ENCODE peak calls at places on chromosomes 7 and 10, in ten cellular contexts. One of them, this sample, is unnamed. For H3K27me3 and H3K36me3, the result is how much of the 10 kb centered on the place peaks cover.

GRCh38 chr10:31586708-31587107 is 267.7 kb downstream of the ZEB1 start:
- DNase-seq in IMR-90: no peak
- DNase-seq in mesendoderm: no peak
- DNase-seq in sigmoid colon: peak
- DNase-seq in mammary epithelial cell: no peak
- DNase-seq in suprapubic skin: no peak
- DNase-seq in Peyer's patch: peak
- DNase-seq in H7: no peak
- DNase-seq in right atrium auricular region: no peak
- DNase-seq in ovary: no peak
- DNase-seq in this sample: no peak

GRCh38 chr7:158829342-158830210 is at the start of gene ESYT2:
- DNase-seq in IMR-90: peak
- DNase-seq in mesendoderm: peak
- DNase-seq in sigmoid colon: peak
- DNase-seq in mammary epithelial cell: peak
- DNase-seq in suprapubic skin: peak
- DNase-seq in Peyer's patch: peak
- DNase-seq in H7: peak
- DNase-seq in right atrium auricular region: peak
- DNase-seq in ovary: peak
- DNase-seq in this sample: peak

GRCh38 chr10:26800468-26800867 is 60.3 kb downstream of the ABI1 start:
- DNase-seq in IMR-90: no peak
- DNase-seq in mesendoderm: no peak
- DNase-seq in sigmoid colon: no peak
- DNase-seq in mammary epithelial cell: no peak
- DNase-seq in suprapubic skin: no peak
- DNase-seq in Peyer's patch: no peak
- DNase-seq in H7: no peak
- DNase-seq in right atrium auricular region: no peak
- DNase-seq in ovary: no peak
- DNase-seq in this sample: no peak

GRCh38 chr10:110162749-110163148 is 44.7 kb upstream of the MXI1 start:
- DNase-seq in IMR-90: no peak
- DNase-seq in mesendoderm: no peak
- DNase-seq in sigmoid colon: no peak
- DNase-seq in mammary epithelial cell: no peak
- DNase-seq in suprapubic skin: no peak
- DNase-seq in Peyer's patch: no peak
- DNase-seq in H7: peak
- DNase-seq in right atrium auricular region: peak
- DNase-seq in ovary: no peak
- DNase-seq in this sample: no peak

GRCh38 chr10:72259491-72260214 is 14.1 kb upstream of the DDIT4 start:
- DNase-seq in IMR-90: peak
- DNase-seq in mesendoderm: peak
- DNase-seq in sigmoid colon: peak
- DNase-seq in mammary epithelial cell: no peak
- DNase-seq in suprapubic skin: no peak
- DNase-seq in Peyer's patch: no peak
- DNase-seq in H7: no peak
- DNase-seq in right atrium auricular region: no peak
- DNase-seq in ovary: no peak
- DNase-seq in this sample: no peak

GRCh38 chr7:24907311-24907886 is 72.6 kb downstream of the OSBPL3 start:
- DNase-seq in IMR-90: peak
- DNase-seq in mesendoderm: no peak
- DNase-seq in sigmoid colon: no peak
- DNase-seq in mammary epithelial cell: peak
- DNase-seq in suprapubic skin: no peak
- DNase-seq in Peyer's patch: no peak
- DNase-seq in H7: no peak
- DNase-seq in right atrium auricular region: no peak
- DNase-seq in ovary: no peak
- DNase-seq in this sample: no peak

GRCh38 chr7:41943098-41943577 is 240.2 kb upstream of the INHBA start:
- DNase-seq in IMR-90: peak
- DNase-seq in mesendoderm: peak
- DNase-seq in sigmoid colon: peak
- DNase-seq in mammary epithelial cell: peak
- DNase-seq in suprapubic skin: peak
- DNase-seq in Peyer's patch: peak
- DNase-seq in H7: peak
- DNase-seq in right atrium auricular region: peak
- DNase-seq in ovary: peak
- DNase-seq in this sample: peak

GRCh38 chr7:39158367-39158766 is 180.7 kb downstream of the POU6F2 start:
- DNase-seq in IMR-90: no peak
- DNase-seq in mesendoderm: no peak
- DNase-seq in sigmoid colon: no peak
- DNase-seq in mammary epithelial cell: no peak
- DNase-seq in suprapubic skin: no peak
- DNase-seq in Peyer's patch: no peak
- DNase-seq in H7: no peak
- DNase-seq in right atrium auricular region: no peak
- DNase-seq in ovary: no peak
- DNase-seq in this sample: no peak

GRCh38 chr10:97197030-97197500 is 11.3 kb upstream of the SLIT1 start:
- DNase-seq in IMR-90: no peak
- DNase-seq in mesendoderm: no peak
- DNase-seq in sigmoid colon: no peak
- DNase-seq in mammary epithelial cell: no peak
- DNase-seq in suprapubic skin: no peak
- DNase-seq in Peyer's patch: no peak
- DNase-seq in H7: peak
- DNase-seq in right atrium auricular region: no peak
- DNase-seq in ovary: peak
- DNase-seq in this sample: no peak
- H3K27me3 ChIP-seq in IMR-90: under half
- H3K27me3 ChIP-seq in mesendoderm: under half
- H3K27me3 ChIP-seq in sigmoid colon: under half
- H3K27me3 ChIP-seq in mammary epithelial cell: under half
- H3K27me3 ChIP-seq in suprapubic skin: half or more
- H3K27me3 ChIP-seq in Peyer's patch: under half
- H3K27me3 ChIP-seq in H7: under half
- H3K27me3 ChIP-seq in right atrium auricular region: under half
- H3K27me3 ChIP-seq in ovary: under half
- H3K27me3 ChIP-seq in this sample: under half

DNA sequence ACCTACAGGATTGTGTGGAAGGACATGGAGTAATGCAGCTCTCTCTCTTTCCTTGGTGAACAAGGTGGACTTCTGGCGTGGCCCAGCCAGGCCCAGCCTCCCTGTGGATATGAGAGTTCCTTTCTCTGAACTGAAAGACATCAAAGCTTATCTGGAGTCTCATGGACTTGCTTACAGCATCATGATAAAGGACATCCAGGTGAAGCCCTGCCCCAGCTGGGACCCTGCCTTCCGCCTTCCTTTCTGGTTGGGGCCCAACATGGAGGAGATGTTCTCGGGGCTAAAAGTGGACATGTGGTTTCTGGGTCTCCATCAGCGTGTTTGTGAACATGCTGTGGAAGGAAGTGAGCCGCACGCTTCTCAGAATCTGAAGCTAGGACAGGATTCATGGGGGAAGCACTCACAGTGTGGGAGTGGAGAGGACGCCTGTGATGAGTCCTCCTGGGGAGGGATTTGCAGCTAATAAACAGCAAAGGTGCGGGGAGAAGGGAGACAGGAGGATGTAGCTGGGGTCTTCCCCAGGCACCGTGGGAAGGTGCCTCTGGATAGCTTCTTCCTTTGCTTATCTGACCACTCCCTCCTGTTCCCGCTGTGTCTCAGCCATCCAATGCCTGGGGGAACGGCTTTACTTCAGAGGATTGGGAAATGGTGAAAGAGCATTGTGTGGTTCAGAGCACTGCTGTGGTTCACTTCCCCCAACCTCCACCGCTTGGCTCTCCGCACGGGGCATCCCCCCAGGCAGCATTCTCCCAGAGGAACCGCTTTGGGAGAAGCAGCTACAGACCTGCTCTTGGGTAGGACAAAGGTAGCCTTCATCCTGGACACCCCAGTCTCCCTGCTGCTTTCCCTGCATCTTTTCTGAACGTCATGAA is 5.5 kb downstream of the CPA5 start:
- DNase-seq in IMR-90: peak
- DNase-seq in mesendoderm: peak
- DNase-seq in sigmoid colon: no peak
- DNase-seq in mammary epithelial cell: peak
- DNase-seq in suprapubic skin: no peak
- DNase-seq in Peyer's patch: no peak
- DNase-seq in H7: no peak
- DNase-seq in right atrium auricular region: no peak
- DNase-seq in ovary: no peak
- DNase-seq in this sample: no peak
- H3K4me3 ChIP-seq in IMR-90: no peak
- H3K4me3 ChIP-seq in mesendoderm: no peak
- H3K4me3 ChIP-seq in sigmoid colon: no peak
- H3K4me3 ChIP-seq in mammary epithelial cell: no peak
- H3K4me3 ChIP-seq in suprapubic skin: no peak
- H3K4me3 ChIP-seq in Peyer's patch: no peak
- H3K4me3 ChIP-seq in H7: no peak
- H3K4me3 ChIP-seq in right atrium auricular region: no peak
- H3K4me3 ChIP-seq in ovary: no peak
- H3K4me3 ChIP-seq in this sample: no peak

GRCh38 chr10:88938938-88939337 is 13.6 kb downstream of the ACTA2 start:
- DNase-seq in IMR-90: no peak
- DNase-seq in mesendoderm: no peak
- DNase-seq in sigmoid colon: no peak
- DNase-seq in mammary epithelial cell: no peak
- DNase-seq in suprapubic skin: no peak
- DNase-seq in Peyer's patch: no peak
- DNase-seq in H7: no peak
- DNase-seq in right atrium auricular region: no peak
- DNase-seq in ovary: no peak
- DNase-seq in this sample: no peak

GRCh38 chr10:88944813-88945212 is 7.8 kb downstream of the ACTA2 start:
- DNase-seq in IMR-90: no peak
- DNase-seq in mesendoderm: no peak
- DNase-seq in sigmoid colon: no peak
- DNase-seq in mammary epithelial cell: no peak
- DNase-seq in suprapubic skin: no peak
- DNase-seq in Peyer's patch: no peak
- DNase-seq in H7: no peak
- DNase-seq in right atrium auricular region: no peak
- DNase-seq in ovary: no peak
- DNase-seq in this sample: no peak

GRCh38 chr10:88938039-88938438 is 14.5 kb downstream of the ACTA2 start:
- DNase-seq in IMR-90: no peak
- DNase-seq in mesendoderm: no peak
- DNase-seq in sigmoid colon: no peak
- DNase-seq in mammary epithelial cell: no peak
- DNase-seq in suprapubic skin: no peak
- DNase-seq in Peyer's patch: no peak
- DNase-seq in H7: no peak
- DNase-seq in right atrium auricular region: no peak
- DNase-seq in ovary: no peak
- DNase-seq in this sample: no peak

GRCh38 chr10:88943778-88944177 is 8.8 kb downstream of the ACTA2 start:
- DNase-seq in IMR-90: no peak
- DNase-seq in mesendoderm: no peak
- DNase-seq in sigmoid colon: no peak
- DNase-seq in mammary epithelial cell: no peak
- DNase-seq in suprapubic skin: no peak
- DNase-seq in Peyer's patch: no peak
- DNase-seq in H7: no peak
- DNase-seq in right atrium auricular region: no peak
- DNase-seq in ovary: no peak
- DNase-seq in this sample: no peak

GRCh38 chr10:88941026-88941425 is 11.5 kb downstream of the ACTA2 start:
- DNase-seq in IMR-90: no peak
- DNase-seq in mesendoderm: no peak
- DNase-seq in sigmoid colon: no peak
- DNase-seq in mammary epithelial cell: no peak
- DNase-seq in suprapubic skin: no peak
- DNase-seq in Peyer's patch: no peak
- DNase-seq in H7: no peak
- DNase-seq in right atrium auricular region: no peak
- DNase-seq in ovary: no peak
- DNase-seq in this sample: no peak
- H3K36me3 ChIP-seq in IMR-90: half or more
- H3K36me3 ChIP-seq in mesendoderm: under half
- H3K36me3 ChIP-seq in sigmoid colon: half or more
- H3K36me3 ChIP-seq in mammary epithelial cell: under half
- H3K36me3 ChIP-seq in suprapubic skin: under half
- H3K36me3 ChIP-seq in Peyer's patch: under half
- H3K36me3 ChIP-seq in H7: under half
- H3K36me3 ChIP-seq in right atrium auricular region: half or more
- H3K36me3 ChIP-seq in ovary: under half
- H3K36me3 ChIP-seq in this sample: half or more

GRCh38 chr7:19119901-19120486 is 2.6 kb upstream of the TWIST1 start:
- DNase-seq in IMR-90: no peak
- DNase-seq in mesendoderm: no peak
- DNase-seq in sigmoid colon: no peak
- DNase-seq in mammary epithelial cell: no peak
- DNase-seq in suprapubic skin: no peak
- DNase-seq in Peyer's patch: no peak
- DNase-seq in H7: no peak
- DNase-seq in right atrium auricular region: no peak
- DNase-seq in ovary: no peak
- DNase-seq in this sample: no peak

GRCh38 chr7:19117870-19118608 is 603 bp upstream of the TWIST1 start:
- DNase-seq in IMR-90: peak
- DNase-seq in mesendoderm: peak
- DNase-seq in sigmoid colon: peak
- DNase-seq in mammary epithelial cell: no peak
- DNase-seq in suprapubic skin: no peak
- DNase-seq in Peyer's patch: no peak
- DNase-seq in H7: peak
- DNase-seq in right atrium auricular region: no peak
- DNase-seq in ovary: no peak
- DNase-seq in this sample: no peak

GRCh38 chr7:19118896-19119301 is 1.5 kb upstream of the TWIST1 start:
- DNase-seq in IMR-90: no peak
- DNase-seq in mesendoderm: peak
- DNase-seq in sigmoid colon: no peak
- DNase-seq in mammary epithelial cell: no peak
- DNase-seq in suprapubic skin: no peak
- DNase-seq in Peyer's patch: no peak
- DNase-seq in H7: peak
- DNase-seq in right atrium auricular region: peak
- DNase-seq in ovary: no peak
- DNase-seq in this sample: no peak

GRCh38 chr7:19117081-19117869 is at the start of gene TWIST1:
- DNase-seq in IMR-90: peak
- DNase-seq in mesendoderm: peak
- DNase-seq in sigmoid colon: peak
- DNase-seq in mammary epithelial cell: peak
- DNase-seq in suprapubic skin: peak
- DNase-seq in Peyer's patch: no peak
- DNase-seq in H7: peak
- DNase-seq in right atrium auricular region: peak
- DNase-seq in ovary: peak
- DNase-seq in this sample: peak

DNA sequence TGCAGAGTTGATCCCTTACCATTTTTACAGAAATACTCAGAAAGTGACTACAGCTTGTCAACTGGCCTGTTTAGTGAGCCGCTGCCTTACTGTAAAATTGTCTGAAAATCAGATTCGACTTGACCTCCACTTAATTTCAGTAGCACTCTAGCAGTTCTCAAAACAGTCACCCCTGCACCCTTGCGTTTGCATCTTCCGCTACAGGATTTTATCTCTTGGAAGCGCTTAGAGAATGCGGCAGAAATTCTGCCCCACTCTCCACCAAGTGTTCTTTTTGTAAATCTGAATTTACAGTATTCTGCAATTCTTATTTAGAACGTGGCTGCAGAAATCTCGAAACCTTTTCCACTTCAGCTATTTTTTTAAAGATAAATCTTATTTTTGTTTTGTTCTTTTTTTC is 1.9 kb upstream of the TWIST1 start:
- DNase-seq in IMR-90: no peak
- DNase-seq in mesendoderm: no peak
- DNase-seq in sigmoid colon: no peak
- DNase-seq in mammary epithelial cell: no peak
- DNase-seq in suprapubic skin: no peak
- DNase-seq in Peyer's patch: no peak
- DNase-seq in H7: no peak
- DNase-seq in right atrium auricular region: no peak
- DNase-seq in ovary: no peak
- DNase-seq in this sample: no peak
- H3K27me3 ChIP-seq in IMR-90: under half
- H3K27me3 ChIP-seq in mesendoderm: under half
- H3K27me3 ChIP-seq in sigmoid colon: half or more
- H3K27me3 ChIP-seq in mammary epithelial cell: under half
- H3K27me3 ChIP-seq in suprapubic skin: half or more
- H3K27me3 ChIP-seq in Peyer's patch: under half
- H3K27me3 ChIP-seq in H7: half or more
- H3K27me3 ChIP-seq in right atrium auricular region: under half
- H3K27me3 ChIP-seq in ovary: under half
- H3K27me3 ChIP-seq in this sample: half or more

This sample was measured in upper lobe of right lung.